ENCODE peak calls at places on chromosomes 13 and 19, in five cellular contexts. I, E, A, D and O are unnamed samples.

GRCh38 chr13:93231867-93232266 is 5.3 kb downstream of the GPC6 start:
- DNase-seq in I (no peak), E (no peak), A (no peak), D (no peak), O (no peak)

GRCh38 chr13:97106323-97106722 is 112.0 kb upstream of the OXGR1 start:
- DNase-seq in I (no peak), E (no peak), A (no peak), D (no peak), O (no peak)

GRCh38 chr19:38529610-38530009 is 88.1 kb downstream of the MAP4K1 start:
- DNase-seq in I (no peak), E (no peak), A (no peak), D (no peak), O (no peak)

GRCh38 chr19:45595814-45596213 is 6.2 kb downstream of the GPR4 start:
- DNase-seq in I (peak), E (no peak), A (no peak), D (no peak), O (no peak)

GRCh38 chr19:48735031-48735615 is 5.3 kb downstream of the RASIP1 start:
- DNase-seq in I (no peak), E (no peak), A (no peak), D (peak), O (no peak)

GRCh38 chr13:32850311-32851052 is 165.7 kb upstream of the KL start:
- DNase-seq in I (no peak), E (no peak), A (no peak), D (no peak), O (no peak)

GRCh38 chr13:26919311-26919710 is 158.7 kb upstream of the GPR12 start:
- DNase-seq in I (no peak), E (no peak), A (no peak), D (peak), O (no peak)

GRCh38 chr13:49976314-49977258 is 20.3 kb upstream of the TRIM13 start:
- DNase-seq in I (peak), E (no peak), A (peak), D (peak), O (no peak)

GRCh38 chr13:113741101-113741731 is 17.8 kb upstream of the TMEM255B start:
- DNase-seq in I (no peak), E (no peak), A (no peak), D (peak), O (no peak)

GRCh38 chr13:78601124-78601885 is 2.0 kb downstream of the POU4F1 start:
- DNase-seq in I (peak), E (no peak), A (no peak), D (no peak), O (no peak)

GRCh38 chr19:58150328-58150921 is at the start of gene ZNF329:
- DNase-seq in I (peak), E (peak), A (peak), D (peak), O (peak)

GRCh38 chr19:40235238-40236025 is 8.9 kb upstream of the CCNP start:
- DNase-seq in I (no peak), E (no peak), A (no peak), D (no peak), O (no peak)

GRCh38 chr19:4678881-4679379 is 8.8 kb upstream of the MYDGF start:
- DNase-seq in I (no peak), E (no peak), A (no peak), D (no peak), O (no peak)

GRCh38 chr19:39924389-39924788 is 10.0 kb downstream of the FCGBP start:
- DNase-seq in I (no peak), E (no peak), A (no peak), D (no peak), O (no peak)

GRCh38 chr13:44815507-44816074 is 173.7 kb downstream of the NUFIP1 start:
- DNase-seq in I (peak), E (no peak), A (no peak), D (peak), O (no peak)

GRCh38 chr19:9956956-9957355 is 20.6 kb upstream of the OLFM2 start:
- DNase-seq in I (peak), E (no peak), A (no peak), D (no peak), O (no peak)

GRCh38 chr19:11279505-11280236 is 16.3 kb upstream of the TSPAN16 start:
- DNase-seq in I (peak), E (no peak), A (no peak), D (no peak), O (peak)

GRCh38 chr13:27079421-27079958 is 92.1 kb downstream of the USP12 start:
- DNase-seq in I (peak), E (no peak), A (no peak), D (peak), O (no peak)

GRCh38 chr19:15404097-15404779 is 14.6 kb downstream of the AKAP8L start:
- DNase-seq in I (no peak), E (no peak), A (no peak), D (no peak), O (no peak)

GRCh38 chr13:43123856-43124255 is 100.5 kb downstream of the DNAJC15 start:
- DNase-seq in I (no peak), E (no peak), A (no peak), D (no peak), O (no peak)

GRCh38 chr13:99185606-99186005 is 15.0 kb upstream of the UBAC2 start:
- DNase-seq in I (no peak), E (no peak), A (no peak), D (no peak), O (no peak)

GRCh38 chr19:42635233-42635539 is 40.5 kb upstream of the CEACAM8 start:
- DNase-seq in I (no peak), E (no peak), A (no peak), D (no peak), O (no peak)
- TF ChIP-seq CTCF in I (no peak), E (no peak), A (no peak), D (no peak), O (no peak)

DNA sequence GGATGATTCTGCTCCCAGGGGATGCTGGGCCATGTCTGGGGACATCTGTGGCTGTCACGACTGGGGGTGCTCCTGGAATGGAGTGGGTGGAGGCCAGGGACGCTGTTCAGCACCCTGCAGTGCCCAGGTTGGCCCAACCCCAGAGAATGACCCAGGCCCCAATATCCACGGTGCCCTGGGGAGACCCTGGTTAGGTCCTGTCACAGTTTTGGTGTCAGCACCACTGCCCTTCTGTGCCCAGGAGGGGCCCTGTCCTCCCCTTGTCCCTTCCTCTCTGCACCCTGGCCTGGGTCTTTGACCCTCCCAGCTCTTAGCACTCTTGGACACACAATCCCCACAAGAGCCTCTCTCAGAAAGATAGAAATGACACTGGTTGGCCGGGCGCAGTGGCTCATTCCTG is 85.3 kb downstream of the GADD45B start:
- DNase-seq in I (no peak), E (no peak), A (no peak), D (no peak), O (no peak)
- H3K4me3 ChIP-seq in I (no peak), E (no peak), A (no peak), D (no peak), O (peak)

GRCh38 chr19:35741216-35741541 is 1.1 kb downstream of the IGFLR1 start:
- DNase-seq in I (no peak), E (no peak), A (no peak), D (no peak), O (no peak)

GRCh38 chr19:35742121-35742724 is at the start of gene IGFLR1:
- DNase-seq in I (no peak), E (no peak), A (no peak), D (no peak), O (peak)

GRCh38 chr19:35740108-35740422 is 2.2 kb downstream of the IGFLR1 start:
- DNase-seq in I (no peak), E (no peak), A (no peak), D (no peak), O (no peak)

GRCh38 chr19:35739275-35740107 is 2.8 kb downstream of the IGFLR1 start:
- DNase-seq in I (no peak), E (no peak), A (no peak), D (no peak), O (no peak)

GRCh38 chr19:35740423-35741215 is 1.6 kb downstream of the IGFLR1 start:
- DNase-seq in I (peak), E (peak), A (peak), D (peak), O (peak)
- TF ChIP-seq CTCF in I (peak), E (peak), A (no peak), D (no peak), O (no peak)

DNA sequence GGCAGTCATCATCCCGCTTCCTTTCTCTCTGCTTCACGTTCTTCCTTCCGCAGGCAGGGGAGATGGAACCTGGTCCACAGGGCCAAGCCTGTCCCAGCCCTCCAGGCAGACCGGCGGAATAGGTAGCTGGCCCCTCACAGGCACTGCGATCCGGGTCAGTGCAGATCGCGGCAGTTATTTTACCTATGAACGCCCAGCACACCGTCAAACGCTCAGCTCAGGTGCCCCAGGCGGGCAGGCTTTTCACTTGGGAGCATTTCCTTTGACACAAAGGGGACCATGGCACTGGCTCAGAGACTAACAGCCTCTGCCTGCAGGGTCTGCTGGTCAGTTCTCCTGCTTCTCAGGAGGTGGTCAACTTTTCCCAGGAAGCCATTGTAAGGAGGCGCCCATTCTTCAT is 97.0 kb upstream of the ZNF98 start:
- DNase-seq in I (no peak), E (no peak), A (no peak), D (no peak), O (no peak)
- H3K4me3 ChIP-seq in I (no peak), E (no peak), A (no peak), D (no peak), O (no peak)

DNA sequence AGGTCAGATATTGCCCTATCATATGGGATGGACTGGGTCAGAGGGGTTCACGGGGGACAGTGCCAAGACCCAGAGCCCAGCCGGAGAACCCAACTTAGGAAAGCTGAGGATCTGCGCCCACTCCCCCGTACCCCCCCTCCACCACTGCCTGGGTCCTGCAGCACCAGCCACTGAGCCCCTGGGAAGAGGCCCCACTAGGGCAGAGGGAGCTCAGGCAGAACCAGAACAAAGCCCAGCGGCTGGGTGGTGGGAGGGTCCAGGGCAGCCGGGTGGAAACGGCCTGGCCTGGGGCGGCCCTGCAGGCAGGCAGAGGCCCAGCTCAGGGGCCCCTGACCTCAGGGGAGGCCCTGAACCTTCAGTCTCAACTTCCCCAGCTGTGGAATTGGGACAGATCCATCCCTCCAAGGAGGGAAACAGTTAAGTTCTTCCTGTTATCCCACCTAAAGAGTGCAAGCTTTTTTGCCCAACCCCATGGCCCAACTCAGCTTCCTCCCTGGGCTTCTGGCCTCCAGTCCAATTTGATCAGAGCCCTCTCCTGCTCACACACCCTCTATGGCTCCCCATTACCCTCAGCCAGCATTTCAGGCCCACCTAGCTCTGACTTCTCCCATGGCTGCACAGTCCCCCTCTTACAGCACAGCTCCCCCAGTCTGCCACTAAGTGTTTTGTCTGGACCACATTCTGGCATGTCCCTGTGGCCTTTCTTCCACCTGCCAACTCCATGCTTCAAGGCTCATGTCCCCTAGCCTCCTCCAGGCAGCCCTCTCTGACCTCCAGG is 3.1 kb downstream of the NR2F6 start:
- DNase-seq in I (no peak), E (no peak), A (no peak), D (no peak), O (no peak)
- TF ChIP-seq CTCF in I (no peak), E (no peak), A (no peak), D (no peak), O (no peak)

GRCh38 chr13:38210928-38211596 is 138.6 kb upstream of the UFM1 start:
- DNase-seq in I (no peak), E (no peak), A (no peak), D (no peak), O (no peak)
- H3K4me3 ChIP-seq in I (no peak), E (no peak), A (no peak), D (no peak), O (no peak)

GRCh38 chr19:55504252-55504603 is 16.0 kb downstream of the SSC5D start:
- DNase-seq in I (no peak), E (no peak), A (no peak), D (no peak), O (no peak)
- TF ChIP-seq CTCF in I (no peak), E (peak), A (no peak), D (no peak), O (no peak)

DNA sequence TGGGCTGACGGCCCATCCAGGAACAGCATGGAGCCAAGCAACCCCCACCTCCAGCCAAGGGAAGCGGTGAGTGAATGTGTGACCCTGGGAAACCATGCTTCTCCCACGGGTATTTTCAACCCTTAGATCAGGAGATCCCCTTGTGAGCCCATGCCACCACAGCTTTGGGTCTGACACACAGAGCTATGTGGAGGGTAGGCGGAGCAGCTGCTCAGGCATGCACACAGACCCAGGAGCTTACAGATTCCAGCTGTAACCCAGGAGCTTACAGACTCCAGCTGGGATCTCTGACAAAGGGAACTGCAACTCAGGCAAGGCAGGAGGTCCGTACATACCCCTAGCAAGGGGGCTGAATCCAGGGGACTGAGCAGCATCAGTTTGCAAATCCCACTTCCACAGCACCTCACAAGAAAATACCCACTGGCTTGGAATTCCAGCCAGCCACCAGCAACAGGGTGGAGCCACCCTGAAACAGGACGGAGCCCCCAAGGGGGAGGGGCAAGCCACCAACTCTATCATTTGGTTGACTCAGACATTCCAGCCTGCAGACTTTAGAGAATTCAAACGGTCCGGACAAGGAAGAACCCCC is 40.8 kb upstream of the RFXAP start:
- DNase-seq in I (peak), E (no peak), A (no peak), D (peak), O (no peak)
- H3K4me3 ChIP-seq in I (no peak), E (no peak), A (no peak), D (peak), O (no peak)

GRCh38 chr19:46615966-46616365 is 8.9 kb downstream of the PTGIR start:
- DNase-seq in I (no peak), E (no peak), A (no peak), D (no peak), O (no peak)

GRCh38 chr19:46614114-46614701 is 10.7 kb downstream of the PTGIR start:
- DNase-seq in I (peak), E (no peak), A (peak), D (peak), O (no peak)

GRCh38 chr19:46617566-46618079 is 7.3 kb downstream of the PTGIR start:
- DNase-seq in I (no peak), E (no peak), A (no peak), D (no peak), O (no peak)

GRCh38 chr19:46618670-46619231 is 6.1 kb downstream of the PTGIR start:
- DNase-seq in I (peak), E (no peak), A (no peak), D (peak), O (peak)

GRCh38 chr19:46616631-46617322 is 8.1 kb downstream of the PTGIR start:
- DNase-seq in I (peak), E (no peak), A (no peak), D (peak), O (no peak)
- TF ChIP-seq CTCF in I (peak), E (peak), A (no peak), D (peak), O (no peak)